ENCODE peak calls at places on chromosome X, in ten cellular contexts. R, O, A, L, K, P, Y, Z, S and M are unnamed samples.

GRCh38 chrX:15915959-15916703 is 61.5 kb upstream of the AP1S2 start:
- DNase-seq in R (no peak), O (peak), A (no peak), L (no peak), K (no peak), P (no peak), Y (no peak), Z (no peak), S (no peak), M (no peak)

GRCh38 chrX:124388562-124388961 is 42.2 kb downstream of the SH2D1A start:
- DNase-seq in R (peak), O (peak), A (peak), L (peak), K (peak), P (peak), Y (peak), Z (peak), S (peak), M (peak)

GRCh38 chrX:108537005-108537404 is 97.4 kb downstream of the COL4A5 start:
- DNase-seq in R (peak), O (peak), A (peak), L (peak), K (no peak), P (peak), Y (peak), Z (peak), S (peak), M (peak)

GRCh38 chrX:69238153-69238959 is 73.1 kb upstream of the PJA1 start:
- DNase-seq in R (no peak), O (no peak), A (no peak), L (no peak), K (no peak), P (no peak), Y (no peak), Z (no peak), S (peak), M (no peak)

GRCh38 chrX:48468247-48468671 is 1.8 kb downstream of the SLC38A5 start:
- DNase-seq in R (peak), O (no peak), A (no peak), L (no peak), K (no peak), P (no peak), Y (no peak), Z (peak), S (no peak), M (no peak)

GRCh38 chrX:115972717-115973116 is 197.8 kb upstream of the AGTR2 start:
- DNase-seq in R (no peak), O (peak), A (no peak), L (no peak), K (no peak), P (no peak), Y (no peak), Z (no peak), S (no peak), M (no peak)

GRCh38 chrX:49171752-49172279 is at the start of gene PLP2:
- DNase-seq in R (peak), O (peak), A (peak), L (no peak), K (no peak), P (peak), Y (peak), Z (peak), S (peak), M (peak)

GRCh38 chrX:113726009-113726408 is 857.9 kb upstream of the HTR2C start:
- DNase-seq in R (no peak), O (no peak), A (no peak), L (no peak), K (no peak), P (no peak), Y (no peak), Z (no peak), S (no peak), M (no peak)